ENCODE peak calls at places on chromosome 1, in six cellular contexts. One of them, this sample, is unnamed.

GRCh38 chr1:41672641-41673313 is 188.3 kb upstream of the EDN2 start:
- DNase-seq in HepG2: no peak
- DNase-seq in HCT116: no peak
- DNase-seq in SK-N-SH: no peak
- DNase-seq in K562: no peak
- DNase-seq in GM12878: no peak
- DNase-seq in this sample: no peak

GRCh38 chr1:109895720-109896504 is 14.7 kb upstream of the CSF1 start:
- DNase-seq in HepG2: peak; percentile 88
- DNase-seq in HCT116: no peak
- DNase-seq in SK-N-SH: no peak
- DNase-seq in K562: peak; percentile 91
- DNase-seq in GM12878: no peak
- DNase-seq in this sample: no peak

GRCh38 chr1:212285685-212286436 is 651 bp downstream of the PPP2R5A start:
- DNase-seq in HepG2: no peak
- DNase-seq in HCT116: peak; percentile 21
- DNase-seq in SK-N-SH: peak; percentile 77
- DNase-seq in K562: peak; percentile 82
- DNase-seq in GM12878: no peak
- DNase-seq in this sample: peak; percentile 67

GRCh38 chr1:156320560-156320959 is 17.5 kb downstream of the CCT3 start:
- DNase-seq in HepG2: no peak
- DNase-seq in HCT116: no peak
- DNase-seq in SK-N-SH: no peak
- DNase-seq in K562: no peak
- DNase-seq in GM12878: no peak
- DNase-seq in this sample: no peak

GRCh38 chr1:38730511-38731397 is 128.8 kb downstream of the RRAGC start:
- DNase-seq in HepG2: no peak
- DNase-seq in HCT116: peak; percentile 7
- DNase-seq in SK-N-SH: no peak
- DNase-seq in K562: no peak
- DNase-seq in GM12878: no peak
- DNase-seq in this sample: no peak

GRCh38 chr1:30762152-30762930 is 4.8 kb upstream of the LAPTM5 start:
- DNase-seq in HepG2: no peak
- DNase-seq in HCT116: no peak
- DNase-seq in SK-N-SH: no peak
- DNase-seq in K562: no peak
- DNase-seq in GM12878: no peak
- DNase-seq in this sample: no peak

GRCh38 chr1:225471453-225472301 is 43.8 kb upstream of the LBR start:
- DNase-seq in HepG2: no peak
- DNase-seq in HCT116: no peak
- DNase-seq in SK-N-SH: no peak
- DNase-seq in K562: no peak
- DNase-seq in GM12878: no peak
- DNase-seq in this sample: no peak

GRCh38 chr1:3940911-3941310 is 40.8 kb upstream of the C1orf174 start:
- DNase-seq in HepG2: no peak
- DNase-seq in HCT116: no peak
- DNase-seq in SK-N-SH: no peak
- DNase-seq in K562: no peak
- DNase-seq in GM12878: no peak
- DNase-seq in this sample: no peak

GRCh38 chr1:18353528-18353927 is 127.2 kb upstream of the KLHDC7A start:
- DNase-seq in HepG2: no peak
- DNase-seq in HCT116: no peak
- DNase-seq in SK-N-SH: no peak
- DNase-seq in K562: no peak
- DNase-seq in GM12878: no peak
- DNase-seq in this sample: no peak

GRCh38 chr1:87942165-87942564 is 613.5 kb downstream of the LMO4 start:
- DNase-seq in HepG2: no peak
- DNase-seq in HCT116: no peak
- DNase-seq in SK-N-SH: no peak
- DNase-seq in K562: no peak
- DNase-seq in GM12878: no peak
- DNase-seq in this sample: no peak

GRCh38 chr1:28830814-28831213 is 18.8 kb downstream of the OPRD1 start:
- DNase-seq in HepG2: no peak
- DNase-seq in HCT116: no peak
- DNase-seq in SK-N-SH: peak; percentile 90
- DNase-seq in K562: peak; percentile 28
- DNase-seq in GM12878: no peak
- DNase-seq in this sample: no peak

GRCh38 chr1:4117196-4117595 is 217.1 kb upstream of the C1orf174 start:
- DNase-seq in HepG2: no peak
- DNase-seq in HCT116: no peak
- DNase-seq in SK-N-SH: no peak
- DNase-seq in K562: no peak
- DNase-seq in GM12878: no peak
- DNase-seq in this sample: no peak

GRCh38 chr1:69919129-69919921 is 286.1 kb downstream of the LRRC40 start:
- DNase-seq in HepG2: no peak
- DNase-seq in HCT116: no peak
- DNase-seq in SK-N-SH: no peak
- DNase-seq in K562: peak; percentile 11
- DNase-seq in GM12878: no peak
- DNase-seq in this sample: peak; percentile 11

GRCh38 chr1:206050655-206051235 is 2.2 kb upstream of the RHEX start:
- DNase-seq in HepG2: no peak
- DNase-seq in HCT116: no peak
- DNase-seq in SK-N-SH: no peak
- DNase-seq in K562: no peak
- DNase-seq in GM12878: peak; percentile 100
- DNase-seq in this sample: no peak

GRCh38 chr1:33454646-33455282 is 17.7 kb upstream of the ZSCAN20 start:
- DNase-seq in HepG2: no peak
- DNase-seq in HCT116: no peak
- DNase-seq in SK-N-SH: no peak
- DNase-seq in K562: no peak
- DNase-seq in GM12878: no peak
- DNase-seq in this sample: no peak

GRCh38 chr1:9169601-9170137 is 40.8 kb upstream of the GPR157 start:
- DNase-seq in HepG2: no peak
- DNase-seq in HCT116: no peak
- DNase-seq in SK-N-SH: no peak
- DNase-seq in K562: no peak
- DNase-seq in GM12878: no peak
- DNase-seq in this sample: no peak

GRCh38 chr1:221983444-221983843 is 241.6 kb upstream of the DUSP10 start:
- DNase-seq in HepG2: no peak
- DNase-seq in HCT116: no peak
- DNase-seq in SK-N-SH: no peak
- DNase-seq in K562: no peak
- DNase-seq in GM12878: no peak
- DNase-seq in this sample: no peak

GRCh38 chr1:60227581-60228252 is 154.1 kb upstream of the C1orf87 start:
- DNase-seq in HepG2: no peak
- DNase-seq in HCT116: peak; percentile 7
- DNase-seq in SK-N-SH: no peak
- DNase-seq in K562: no peak
- DNase-seq in GM12878: no peak
- DNase-seq in this sample: no peak

GRCh38 chr1:30331415-30332065 is 391.8 kb downstream of the MATN1 start:
- DNase-seq in HepG2: no peak
- DNase-seq in HCT116: no peak
- DNase-seq in SK-N-SH: no peak
- DNase-seq in K562: no peak
- DNase-seq in GM12878: no peak
- DNase-seq in this sample: no peak

GRCh38 chr1:6001992-6002576 is 9.9 kb upstream of the NPHP4 start:
- DNase-seq in HepG2: no peak
- DNase-seq in HCT116: no peak
- DNase-seq in SK-N-SH: peak; percentile 84
- DNase-seq in K562: no peak
- DNase-seq in GM12878: no peak
- DNase-seq in this sample: no peak
- TF ChIP-seq REST in HepG2: no peak
- TF ChIP-seq REST in HCT116: no peak
- TF ChIP-seq REST in SK-N-SH: no peak
- TF ChIP-seq REST in K562: no peak
- TF ChIP-seq REST in GM12878: no peak
- TF ChIP-seq REST in this sample: no peak

GRCh38 chr1:67761730-67762129 is 71.5 kb downstream of the GNG12 start:
- DNase-seq in HepG2: no peak
- DNase-seq in HCT116: no peak
- DNase-seq in SK-N-SH: no peak
- DNase-seq in K562: no peak
- DNase-seq in GM12878: no peak
- DNase-seq in this sample: no peak
- H3K79me2 ChIP-seq in HepG2: no peaks in the 10 kb centered on the region
- H3K79me2 ChIP-seq in HCT116: no peaks in the 10 kb centered on the region
- H3K79me2 ChIP-seq in SK-N-SH: peaks cover 63% of the 10 kb centered on the region
- H3K79me2 ChIP-seq in K562: no peaks in the 10 kb centered on the region
- H3K79me2 ChIP-seq in GM12878: no peaks in the 10 kb centered on the region
- H3K79me2 ChIP-seq in this sample: no peaks in the 10 kb centered on the region

GRCh38 chr1:36150296-36151132 is 1.2 kb upstream of the TRAPPC3 start:
- DNase-seq in HepG2: peak; percentile 86
- DNase-seq in HCT116: peak; percentile 85
- DNase-seq in SK-N-SH: peak; percentile 84
- DNase-seq in K562: peak; percentile 97
- DNase-seq in GM12878: no peak
- DNase-seq in this sample: peak; percentile 93

GRCh38 chr1:36153476-36153875 is 2.5 kb upstream of the MAP7D1 start:
- DNase-seq in HepG2: no peak
- DNase-seq in HCT116: no peak
- DNase-seq in SK-N-SH: no peak
- DNase-seq in K562: no peak
- DNase-seq in GM12878: no peak
- DNase-seq in this sample: no peak

GRCh38 chr1:36151133-36151844 is 2.0 kb upstream of the TRAPPC3 start:
- DNase-seq in HepG2: no peak
- DNase-seq in HCT116: no peak
- DNase-seq in SK-N-SH: no peak
- DNase-seq in K562: no peak
- DNase-seq in GM12878: no peak
- DNase-seq in this sample: peak; percentile 29

GRCh38 chr1:36149973-36150295 is 648 bp upstream of the TRAPPC3 start:
- DNase-seq in HepG2: no peak
- DNase-seq in HCT116: no peak
- DNase-seq in SK-N-SH: no peak
- DNase-seq in K562: peak; percentile 44
- DNase-seq in GM12878: no peak
- DNase-seq in this sample: no peak

GRCh38 chr1:36151845-36152203 is 2.5 kb upstream of the TRAPPC3 start:
- DNase-seq in HepG2: no peak
- DNase-seq in HCT116: no peak
- DNase-seq in SK-N-SH: no peak
- DNase-seq in K562: peak; percentile 68
- DNase-seq in GM12878: no peak
- DNase-seq in this sample: no peak
- H3K4me1 ChIP-seq in HepG2: peaks cover 67% of the 10 kb centered on the region
- H3K4me1 ChIP-seq in HCT116: peaks cover 27% of the 10 kb centered on the region
- H3K4me1 ChIP-seq in SK-N-SH: peaks cover 32% of the 10 kb centered on the region
- H3K4me1 ChIP-seq in K562: peaks cover 40% of the 10 kb centered on the region
- H3K4me1 ChIP-seq in GM12878: peaks cover 31% of the 10 kb centered on the region
- H3K4me1 ChIP-seq in this sample: peaks cover 32% of the 10 kb centered on the region

GRCh38 chr1:19479351-19480120 is 5.8 kb downstream of the CAPZB start:
- DNase-seq in HepG2: no peak
- DNase-seq in HCT116: no peak
- DNase-seq in SK-N-SH: no peak
- DNase-seq in K562: peak; percentile 86
- DNase-seq in GM12878: no peak
- DNase-seq in this sample: no peak
- TF ChIP-seq REST in HepG2: no peak
- TF ChIP-seq REST in HCT116: no peak
- TF ChIP-seq REST in SK-N-SH: no peak
- TF ChIP-seq REST in K562: no peak
- TF ChIP-seq REST in GM12878: no peak
- TF ChIP-seq REST in this sample: no peak